ENCODE peak calls at places on chromosome 7, in five cellular contexts. One of them, this sample, is unnamed.
A peak's percentile ranks its signal among the peaks of the same experiment; 100 is the strongest.

GRCh38 chr7:45897042-45897690 is 8.9 kb downstream of the IGFBP1 start:
- DNase-seq in T-cell: no peak
- DNase-seq in stimulated activated CD4-positive, alpha-beta T cell treated with anti-CD3 and anti-CD28 coated beads, TNF-alpha, amount 100 ng/mL, for 24 hours: no peak
- DNase-seq in pons: no peak
- DNase-seq in AG09309: peak; percentile 67
- DNase-seq in this sample: peak; percentile 77

GRCh38 chr7:30510124-30511074 is 5.8 kb upstream of the GGCT start:
- DNase-seq in T-cell: no peak
- DNase-seq in stimulated activated CD4-positive, alpha-beta T cell treated with anti-CD3 and anti-CD28 coated beads, TNF-alpha, amount 100 ng/mL, for 24 hours: no peak
- DNase-seq in pons: peak; percentile 45
- DNase-seq in AG09309: no peak
- DNase-seq in this sample: no peak

GRCh38 chr7:103702454-103702853 is 256.4 kb upstream of the SLC26A5 start:
- DNase-seq in T-cell: no peak
- DNase-seq in stimulated activated CD4-positive, alpha-beta T cell treated with anti-CD3 and anti-CD28 coated beads, TNF-alpha, amount 100 ng/mL, for 24 hours: no peak
- DNase-seq in pons: no peak
- DNase-seq in AG09309: no peak
- DNase-seq in this sample: no peak

GRCh38 chr7:73850781-73851207 is 8.5 kb upstream of the METTL27 start:
- DNase-seq in T-cell: no peak
- DNase-seq in stimulated activated CD4-positive, alpha-beta T cell treated with anti-CD3 and anti-CD28 coated beads, TNF-alpha, amount 100 ng/mL, for 24 hours: no peak
- DNase-seq in pons: no peak
- DNase-seq in AG09309: peak; percentile 99
- DNase-seq in this sample: peak; percentile 99

GRCh38 chr7:5435291-5436002 is 11.8 kb upstream of the TNRC18 start:
- DNase-seq in T-cell: no peak
- DNase-seq in stimulated activated CD4-positive, alpha-beta T cell treated with anti-CD3 and anti-CD28 coated beads, TNF-alpha, amount 100 ng/mL, for 24 hours: no peak
- DNase-seq in pons: no peak
- DNase-seq in AG09309: no peak
- DNase-seq in this sample: no peak

GRCh38 chr7:50727072-50727471 is 55.6 kb downstream of the GRB10 start:
- DNase-seq in T-cell: no peak
- DNase-seq in stimulated activated CD4-positive, alpha-beta T cell treated with anti-CD3 and anti-CD28 coated beads, TNF-alpha, amount 100 ng/mL, for 24 hours: no peak
- DNase-seq in pons: no peak
- DNase-seq in AG09309: no peak
- DNase-seq in this sample: no peak

GRCh38 chr7:11716185-11716584 is 115.8 kb downstream of the THSD7A start:
- DNase-seq in T-cell: no peak
- DNase-seq in stimulated activated CD4-positive, alpha-beta T cell treated with anti-CD3 and anti-CD28 coated beads, TNF-alpha, amount 100 ng/mL, for 24 hours: no peak
- DNase-seq in pons: no peak
- DNase-seq in AG09309: no peak
- DNase-seq in this sample: peak; percentile 84

GRCh38 chr7:6831018-6831725 is 5.1 kb upstream of the CCZ1B start:
- DNase-seq in T-cell: no peak
- DNase-seq in stimulated activated CD4-positive, alpha-beta T cell treated with anti-CD3 and anti-CD28 coated beads, TNF-alpha, amount 100 ng/mL, for 24 hours: no peak
- DNase-seq in pons: no peak
- DNase-seq in AG09309: no peak
- DNase-seq in this sample: no peak

GRCh38 chr7:2785071-2785500 is 59.0 kb downstream of the GNA12 start:
- DNase-seq in T-cell: no peak
- DNase-seq in stimulated activated CD4-positive, alpha-beta T cell treated with anti-CD3 and anti-CD28 coated beads, TNF-alpha, amount 100 ng/mL, for 24 hours: no peak
- DNase-seq in pons: no peak
- DNase-seq in AG09309: no peak
- DNase-seq in this sample: no peak

GRCh38 chr7:149615690-149616270 is 118.2 kb upstream of the ZNF746 start:
- DNase-seq in T-cell: no peak
- DNase-seq in stimulated activated CD4-positive, alpha-beta T cell treated with anti-CD3 and anti-CD28 coated beads, TNF-alpha, amount 100 ng/mL, for 24 hours: no peak
- DNase-seq in pons: no peak
- DNase-seq in AG09309: no peak
- DNase-seq in this sample: no peak

GRCh38 chr7:75993689-75994387 is 557 bp downstream of the TMEM120A start:
- DNase-seq in T-cell: no peak
- DNase-seq in stimulated activated CD4-positive, alpha-beta T cell treated with anti-CD3 and anti-CD28 coated beads, TNF-alpha, amount 100 ng/mL, for 24 hours: no peak
- DNase-seq in pons: peak; percentile 51
- DNase-seq in AG09309: no peak
- DNase-seq in this sample: no peak

GRCh38 chr7:100126931-100127865 is at the start of gene MBLAC1:
- DNase-seq in T-cell: peak; percentile 83
- DNase-seq in stimulated activated CD4-positive, alpha-beta T cell treated with anti-CD3 and anti-CD28 coated beads, TNF-alpha, amount 100 ng/mL, for 24 hours: peak; percentile 84
- DNase-seq in pons: peak; percentile 87
- DNase-seq in AG09309: peak; percentile 79
- DNase-seq in this sample: no peak

This sample was measured in HS-5.